ENCODE peak calls at places on chromosomes 3 and 15, in six cellular contexts. One of them, this sample, is unnamed.

GRCh38 chr3:128787256-128788253 is 61.6 kb downstream of the RAB7A start:
- DNase-seq in CD4-positive, alpha-beta memory T cell: peak
- DNase-seq in transverse colon: peak
- DNase-seq in fibroblast of lung: peak
- DNase-seq in NCI-H510A treated with DMSO at 0.1 percent for 48 hours: peak
- DNase-seq in iPS-NIHi11: peak
- DNase-seq in this sample: no peak

GRCh38 chr3:132231633-132232032 is 85.6 kb upstream of the ACP3 start:
- DNase-seq in CD4-positive, alpha-beta memory T cell: no peak
- DNase-seq in transverse colon: no peak
- DNase-seq in NCI-H510A treated with DMSO at 0.1 percent for 48 hours: peak
- DNase-seq in iPS-NIHi11: no peak
- DNase-seq in fibroblast of lung: peak
- DNase-seq in this sample: no peak

GRCh38 chr3:60775956-60776355 is 475.3 kb downstream of the FHIT start:
- DNase-seq in transverse colon: no peak
- DNase-seq in NCI-H510A treated with DMSO at 0.1 percent for 48 hours: no peak
- DNase-seq in fibroblast of lung: no peak
- DNase-seq in iPS-NIHi11: no peak
- DNase-seq in CD4-positive, alpha-beta memory T cell: no peak
- DNase-seq in this sample: no peak

GRCh38 chr15:94238539-94239118 is 7.3 kb downstream of the MCTP2 start:
- DNase-seq in fibroblast of lung: no peak
- DNase-seq in iPS-NIHi11: no peak
- DNase-seq in CD4-positive, alpha-beta memory T cell: no peak
- DNase-seq in NCI-H510A treated with DMSO at 0.1 percent for 48 hours: peak
- DNase-seq in transverse colon: no peak
- DNase-seq in this sample: no peak

GRCh38 chr3:129432036-129432435 is 3.6 kb upstream of the EFCAB12 start:
- DNase-seq in transverse colon: no peak
- DNase-seq in NCI-H510A treated with DMSO at 0.1 percent for 48 hours: no peak
- DNase-seq in CD4-positive, alpha-beta memory T cell: no peak
- DNase-seq in fibroblast of lung: no peak
- DNase-seq in iPS-NIHi11: no peak
- DNase-seq in this sample: no peak

GRCh38 chr3:5192568-5193319 is 5.2 kb downstream of the EDEM1 start:
- DNase-seq in fibroblast of lung: no peak
- DNase-seq in CD4-positive, alpha-beta memory T cell: peak
- DNase-seq in iPS-NIHi11: no peak
- DNase-seq in transverse colon: no peak
- DNase-seq in NCI-H510A treated with DMSO at 0.1 percent for 48 hours: no peak
- DNase-seq in this sample: no peak

GRCh38 chr3:64141476-64141875 is 83.8 kb downstream of the PRICKLE2 start:
- DNase-seq in CD4-positive, alpha-beta memory T cell: no peak
- DNase-seq in NCI-H510A treated with DMSO at 0.1 percent for 48 hours: no peak
- DNase-seq in transverse colon: no peak
- DNase-seq in fibroblast of lung: peak
- DNase-seq in iPS-NIHi11: no peak
- DNase-seq in this sample: no peak

GRCh38 chr15:60554494-60554893 is 75.6 kb upstream of the ICE2 start:
- DNase-seq in CD4-positive, alpha-beta memory T cell: peak
- DNase-seq in NCI-H510A treated with DMSO at 0.1 percent for 48 hours: no peak
- DNase-seq in iPS-NIHi11: no peak
- DNase-seq in transverse colon: no peak
- DNase-seq in fibroblast of lung: no peak
- DNase-seq in this sample: no peak

GRCh38 chr3:184110316-184110725 is 13.5 kb downstream of the HTR3E start:
- DNase-seq in iPS-NIHi11: no peak
- DNase-seq in transverse colon: no peak
- DNase-seq in fibroblast of lung: peak
- DNase-seq in NCI-H510A treated with DMSO at 0.1 percent for 48 hours: no peak
- DNase-seq in CD4-positive, alpha-beta memory T cell: no peak
- DNase-seq in this sample: no peak

GRCh38 chr3:179663093-179663492 is 10.3 kb downstream of the USP13 start:
- DNase-seq in CD4-positive, alpha-beta memory T cell: no peak
- DNase-seq in transverse colon: no peak
- DNase-seq in fibroblast of lung: no peak
- DNase-seq in iPS-NIHi11: no peak
- DNase-seq in NCI-H510A treated with DMSO at 0.1 percent for 48 hours: no peak
- DNase-seq in this sample: no peak

GRCh38 chr15:33384307-33384706 is 73.5 kb downstream of the RYR3 start:
- DNase-seq in NCI-H510A treated with DMSO at 0.1 percent for 48 hours: no peak
- DNase-seq in fibroblast of lung: no peak
- DNase-seq in transverse colon: no peak
- DNase-seq in iPS-NIHi11: no peak
- DNase-seq in CD4-positive, alpha-beta memory T cell: no peak
- DNase-seq in this sample: no peak

GRCh38 chr15:72813345-72814004 is 29.9 kb upstream of the ADPGK start:
- DNase-seq in iPS-NIHi11: peak
- DNase-seq in fibroblast of lung: no peak
- DNase-seq in transverse colon: no peak
- DNase-seq in CD4-positive, alpha-beta memory T cell: no peak
- DNase-seq in NCI-H510A treated with DMSO at 0.1 percent for 48 hours: no peak
- DNase-seq in this sample: no peak